ENCODE peak calls at places on chromosomes 5 and 9, in four cellular contexts. L is EL, R is HS-27A, T is choroid plexus epithelial cell. S is an unnamed sample.

GRCh38 chr5:51889703-51890102 is 506.5 kb downstream of the ISL1 start:
- DNase-seq in R (no peak), T (no peak), L (no peak), S (no peak)

GRCh38 chr5:6780802-6781391 is 67.7 kb downstream of the TENT4A start:
- DNase-seq in L (no peak), R (no peak), T (peak), S (no peak)

GRCh38 chr9:98159301-98159700 is 33.1 kb downstream of the CORO2A start:
- DNase-seq in R (no peak), L (no peak), T (no peak), S (no peak)

GRCh38 chr5:69415584-69415958 is 655 bp downstream of the MARVELD2 start:
- DNase-seq in L (no peak), T (no peak), R (no peak), S (no peak)

GRCh38 chr5:174311531-174312269 is 266.2 kb downstream of the NSG2 start:
- DNase-seq in R (no peak), L (peak), T (peak), S (peak)

GRCh38 chr5:60652206-60652605 is 47.8 kb downstream of the DEPDC1B start:
- DNase-seq in T (peak), R (peak), L (peak), S (peak)

GRCh38 chr9:138073408-138073807 is 195.8 kb downstream of the CACNA1B start:
- DNase-seq in L (no peak), R (no peak), T (no peak), S (no peak)

GRCh38 chr5:139646912-139647391 is 1.2 kb upstream of the CXXC5 start:
- DNase-seq in L (no peak), T (no peak), R (no peak), S (no peak)

GRCh38 chr5:43066799-43067741 is 27.0 kb upstream of the ANXA2R start:
- DNase-seq in T (peak), R (peak), L (peak), S (peak)

GRCh38 chr5:147857302-147858129 is 21.0 kb upstream of the SCGB3A2 start:
- DNase-seq in T (peak), R (peak), L (peak), S (peak)

GRCh38 chr9:71146511-71146910 is 25.1 kb upstream of the TRPM3 start:
- DNase-seq in L (no peak), R (no peak), T (no peak), S (no peak)

GRCh38 chr9:128587453-128587852 is 35.1 kb downstream of the SPTAN1 start:
- DNase-seq in L (no peak), R (no peak), T (no peak), S (no peak)

S was measured in adipocyte.